ENCODE peak calls at places on chromosome 17, in six cellular contexts. One of them, this sample, is unnamed.

GRCh38 chr17:79176792-79177601 is 102.4 kb downstream of the ENGASE start:
- DNase-seq in T-helper 1 cell: no peak
- DNase-seq in cardiac muscle cell: no peak
- DNase-seq in NCI-H774: no peak
- DNase-seq in Right ventricle myocardium superior: no peak
- DNase-seq in astrocyte of the spinal cord: no peak
- DNase-seq in this sample: no peak

GRCh38 chr17:61739002-61739401 is 124.3 kb downstream of the BRIP1 start:
- DNase-seq in T-helper 1 cell: no peak
- DNase-seq in cardiac muscle cell: no peak
- DNase-seq in NCI-H774: no peak
- DNase-seq in Right ventricle myocardium superior: no peak
- DNase-seq in astrocyte of the spinal cord: no peak
- DNase-seq in this sample: no peak

GRCh38 chr17:44911133-44912001 is 3.9 kb downstream of the GFAP start:
- DNase-seq in T-helper 1 cell: peak
- DNase-seq in cardiac muscle cell: peak
- DNase-seq in NCI-H774: peak
- DNase-seq in Right ventricle myocardium superior: peak
- DNase-seq in astrocyte of the spinal cord: peak
- DNase-seq in this sample: peak

GRCh38 chr17:29838961-29839360 is 91.1 kb downstream of the SSH2 start:
- DNase-seq in T-helper 1 cell: no peak
- DNase-seq in cardiac muscle cell: peak
- DNase-seq in NCI-H774: no peak
- DNase-seq in Right ventricle myocardium superior: no peak
- DNase-seq in astrocyte of the spinal cord: peak
- DNase-seq in this sample: no peak

GRCh38 chr17:6098050-6098449 is 27.9 kb downstream of the WSCD1 start:
- DNase-seq in T-helper 1 cell: no peak
- DNase-seq in cardiac muscle cell: no peak
- DNase-seq in NCI-H774: no peak
- DNase-seq in Right ventricle myocardium superior: peak
- DNase-seq in astrocyte of the spinal cord: no peak
- DNase-seq in this sample: no peak

GRCh38 chr17:70050192-70050591 is 24.8 kb upstream of the KCNJ16 start:
- DNase-seq in T-helper 1 cell: no peak
- DNase-seq in cardiac muscle cell: no peak
- DNase-seq in NCI-H774: no peak
- DNase-seq in Right ventricle myocardium superior: no peak
- DNase-seq in astrocyte of the spinal cord: no peak
- DNase-seq in this sample: no peak

GRCh38 chr17:879546-879945 is 97.4 kb downstream of the MRM3 start:
- DNase-seq in T-helper 1 cell: peak
- DNase-seq in cardiac muscle cell: peak
- DNase-seq in NCI-H774: no peak
- DNase-seq in Right ventricle myocardium superior: peak
- DNase-seq in astrocyte of the spinal cord: peak
- DNase-seq in this sample: peak

GRCh38 chr17:80423536-80424225 is 8.7 kb downstream of the ENDOV start:
- DNase-seq in T-helper 1 cell: no peak
- DNase-seq in cardiac muscle cell: no peak
- DNase-seq in NCI-H774: no peak
- DNase-seq in Right ventricle myocardium superior: no peak
- DNase-seq in astrocyte of the spinal cord: no peak
- DNase-seq in this sample: peak

GRCh38 chr17:38569701-38570512 is 35.8 kb downstream of the SRCIN1 start:
- DNase-seq in T-helper 1 cell: no peak
- DNase-seq in cardiac muscle cell: no peak
- DNase-seq in NCI-H774: no peak
- DNase-seq in Right ventricle myocardium superior: no peak
- DNase-seq in astrocyte of the spinal cord: no peak
- DNase-seq in this sample: no peak

GRCh38 chr17:11559601-11560000 is 38.7 kb upstream of the DNAH9 start:
- DNase-seq in T-helper 1 cell: no peak
- DNase-seq in cardiac muscle cell: no peak
- DNase-seq in NCI-H774: no peak
- DNase-seq in Right ventricle myocardium superior: no peak
- DNase-seq in astrocyte of the spinal cord: no peak
- DNase-seq in this sample: no peak

GRCh38 chr17:68820825-68821481 is 134.2 kb downstream of the ABCA8 start:
- DNase-seq in T-helper 1 cell: no peak
- DNase-seq in cardiac muscle cell: peak
- DNase-seq in NCI-H774: no peak
- DNase-seq in Right ventricle myocardium superior: no peak
- DNase-seq in astrocyte of the spinal cord: no peak
- DNase-seq in this sample: no peak

GRCh38 chr17:48954300-48954755 is 9.7 kb upstream of the SNF8 start:
- DNase-seq in T-helper 1 cell: no peak
- DNase-seq in cardiac muscle cell: peak
- DNase-seq in NCI-H774: no peak
- DNase-seq in Right ventricle myocardium superior: no peak
- DNase-seq in astrocyte of the spinal cord: peak
- DNase-seq in this sample: no peak

GRCh38 chr17:62052765-62053338 is 12.2 kb downstream of the MED13 start:
- DNase-seq in T-helper 1 cell: no peak
- DNase-seq in cardiac muscle cell: no peak
- DNase-seq in NCI-H774: no peak
- DNase-seq in Right ventricle myocardium superior: no peak
- DNase-seq in astrocyte of the spinal cord: no peak
- DNase-seq in this sample: no peak

GRCh38 chr17:30389755-30390300 is 11.1 kb downstream of the CPD start:
- DNase-seq in T-helper 1 cell: no peak
- DNase-seq in cardiac muscle cell: peak
- DNase-seq in NCI-H774: no peak
- DNase-seq in Right ventricle myocardium superior: no peak
- DNase-seq in astrocyte of the spinal cord: no peak
- DNase-seq in this sample: no peak

GRCh38 chr17:39617100-39617445 is 9.4 kb upstream of the NEUROD2 start:
- DNase-seq in T-helper 1 cell: no peak
- DNase-seq in cardiac muscle cell: no peak
- DNase-seq in NCI-H774: no peak
- DNase-seq in Right ventricle myocardium superior: no peak
- DNase-seq in astrocyte of the spinal cord: no peak
- DNase-seq in this sample: no peak

GRCh38 chr17:75277664-75278071 is 6.6 kb upstream of the MIF4GD start:
- DNase-seq in T-helper 1 cell: no peak
- DNase-seq in cardiac muscle cell: no peak
- DNase-seq in NCI-H774: no peak
- DNase-seq in Right ventricle myocardium superior: no peak
- DNase-seq in astrocyte of the spinal cord: peak
- DNase-seq in this sample: no peak

GRCh38 chr17:79624658-79625478 is 14.0 kb upstream of the RBFOX3 start:
- DNase-seq in T-helper 1 cell: no peak
- DNase-seq in cardiac muscle cell: no peak
- DNase-seq in NCI-H774: no peak
- DNase-seq in Right ventricle myocardium superior: no peak
- DNase-seq in astrocyte of the spinal cord: no peak
- DNase-seq in this sample: no peak

GRCh38 chr17:45577571-45578279 is 87.2 kb upstream of the PLEKHM1 start:
- DNase-seq in T-helper 1 cell: no peak
- DNase-seq in cardiac muscle cell: no peak
- DNase-seq in NCI-H774: no peak
- DNase-seq in Right ventricle myocardium superior: no peak
- DNase-seq in astrocyte of the spinal cord: no peak
- DNase-seq in this sample: no peak

GRCh38 chr17:28693866-28694265 is 17.8 kb downstream of the PROCA1 start:
- DNase-seq in T-helper 1 cell: no peak
- DNase-seq in cardiac muscle cell: no peak
- DNase-seq in NCI-H774: no peak
- DNase-seq in Right ventricle myocardium superior: no peak
- DNase-seq in astrocyte of the spinal cord: no peak
- DNase-seq in this sample: no peak

GRCh38 chr17:77796201-77796860 is 162.2 kb upstream of the TNRC6C start:
- DNase-seq in T-helper 1 cell: no peak
- DNase-seq in cardiac muscle cell: no peak
- DNase-seq in NCI-H774: no peak
- DNase-seq in Right ventricle myocardium superior: peak
- DNase-seq in astrocyte of the spinal cord: no peak
- DNase-seq in this sample: no peak